ENCODE peak calls at places on chromosome 17, in four cellular contexts. X is body of pancreas, N is foreskin fibroblast, B is Peyer's patch. K is an unnamed sample.

GRCh38 chr17:61291457-61292311 is 108.0 kb upstream of the TBX2 start:
- DNase-seq in X (no peak), N (peak; percentile 76), B (no peak), K (no peak)

GRCh38 chr17:46940692-46941404 is 17.9 kb downstream of the GOSR2 start:
- DNase-seq in X (peak; percentile 87), N (peak; percentile 87), B (peak; percentile 89), K (peak; percentile 60)

GRCh38 chr17:62720126-62720850 is 87.8 kb downstream of the MARCHF10 start:
- DNase-seq in X (no peak), N (no peak), B (no peak), K (no peak)

GRCh38 chr17:46916211-46916610 is 6.7 kb upstream of the GOSR2 start:
- DNase-seq in X (no peak), N (no peak), B (no peak), K (no peak)

GRCh38 chr17:61218438-61218837 is 181.2 kb upstream of the TBX2 start:
- DNase-seq in X (no peak), N (peak; percentile 83), B (no peak), K (no peak)

GRCh38 chr17:14732211-14732610 is 431.3 kb downstream of the HS3ST3B1 start:
- DNase-seq in X (no peak), N (no peak), B (no peak), K (no peak)

GRCh38 chr17:42017866-42018200 is 594 bp upstream of the DNAJC7 start:
- DNase-seq in X (no peak), N (no peak), B (peak; percentile 58), K (no peak)

GRCh38 chr17:76793775-76794174 is 55.9 kb downstream of the MFSD11 start:
- DNase-seq in X (no peak), N (peak; percentile 67), B (no peak), K (no peak)

GRCh38 chr17:35368086-35368824 is 5.2 kb downstream of the SLFN11 start:
- DNase-seq in X (no peak), N (peak; percentile 31), B (peak; percentile 66), K (no peak)

GRCh38 chr17:82383411-82383810 is 11.8 kb downstream of the UTS2R start:
- DNase-seq in X (no peak), N (no peak), B (no peak), K (no peak)

GRCh38 chr17:79997004-79997673 is 38.5 kb downstream of the TBC1D16 start:
- DNase-seq in X (no peak), N (no peak), B (peak; percentile 83), K (no peak)

GRCh38 chr17:48624544-48625501 is 1.3 kb downstream of the HOXB9 start:
- DNase-seq in X (no peak), N (no peak), B (no peak), K (no peak)
- H3K4me3 ChIP-seq in X (no peak overlapping the region), N (no peak overlapping the region), B (peak overlapping the region; percentile 48), K (no peak overlapping the region)

GRCh38 chr17:66952681-66953638 is 11.5 kb upstream of the CACNG4 start:
- DNase-seq in X (no peak), N (no peak), B (no peak), K (no peak)
- TF ChIP-seq CTCF in X (no peak), N (no peak), B (no peak), K (no peak)

DNA sequence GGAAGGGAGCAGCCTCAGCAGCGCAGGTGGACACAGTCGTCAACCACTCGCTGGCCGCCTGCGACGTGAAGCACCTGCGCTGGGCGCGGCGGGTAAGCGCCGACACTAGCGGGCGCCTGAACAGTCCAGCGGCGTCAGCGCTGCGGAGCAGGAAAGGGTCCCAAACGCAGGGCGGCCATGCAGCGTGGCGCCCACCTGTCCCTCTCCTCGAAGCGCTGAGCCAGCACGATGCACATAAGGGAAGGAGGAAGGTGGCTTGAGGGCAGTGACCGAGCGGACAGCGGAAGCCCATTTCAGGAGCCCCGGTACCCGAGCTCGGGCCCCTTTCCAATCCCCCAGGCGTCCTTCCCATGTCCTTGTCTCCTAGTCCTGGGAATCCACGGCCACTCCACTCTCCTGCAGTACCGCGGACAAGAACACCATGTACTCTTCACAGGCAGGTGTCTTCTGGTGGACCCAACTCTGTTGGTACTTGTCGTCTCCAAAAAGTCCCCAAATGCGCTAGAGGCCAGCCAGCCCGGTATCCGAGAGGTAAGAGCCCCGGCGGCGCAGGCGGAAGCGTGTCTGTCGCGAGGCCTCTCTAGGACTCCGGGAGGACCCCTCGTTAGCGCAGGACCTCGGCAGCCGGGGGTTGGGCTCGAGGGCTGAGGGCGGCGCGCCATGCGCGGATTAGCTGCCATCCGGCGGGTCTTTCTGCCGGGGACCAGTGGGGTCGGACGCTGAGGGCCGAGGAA is 14.4 kb downstream of the ZNF232 start:
- DNase-seq in X (peak; percentile 66), N (peak; percentile 48), B (peak; percentile 77), K (no peak)
- H3K4me3 ChIP-seq in X (no peak overlapping the region), N (no peak overlapping the region), B (peak overlapping the region; percentile 43), K (no peak overlapping the region)

GRCh38 chr17:40322417-40323315 is 13.7 kb downstream of the RARA start:
- DNase-seq in X (peak; percentile 42), N (peak; percentile 80), B (peak; percentile 94), K (no peak)
- TF ChIP-seq CTCF in X (no peak), N (no peak), B (no peak), K (no peak)

GRCh38 chr17:1229891-1230571 is 40.2 kb upstream of the BHLHA9 start:
- DNase-seq in X (no peak), N (no peak), B (peak; percentile 52), K (no peak)

GRCh38 chr17:1227917-1228751 is 42.1 kb upstream of the BHLHA9 start:
- DNase-seq in X (peak; percentile 29), N (no peak), B (peak; percentile 81), K (no peak)

GRCh38 chr17:1227365-1227764 is 42.9 kb upstream of the BHLHA9 start:
- DNase-seq in X (no peak), N (no peak), B (no peak), K (no peak)

GRCh38 chr17:1229354-1229890 is 40.8 kb upstream of the BHLHA9 start:
- DNase-seq in X (peak; percentile 40), N (peak; percentile 44), B (peak; percentile 93), K (no peak)

DNA sequence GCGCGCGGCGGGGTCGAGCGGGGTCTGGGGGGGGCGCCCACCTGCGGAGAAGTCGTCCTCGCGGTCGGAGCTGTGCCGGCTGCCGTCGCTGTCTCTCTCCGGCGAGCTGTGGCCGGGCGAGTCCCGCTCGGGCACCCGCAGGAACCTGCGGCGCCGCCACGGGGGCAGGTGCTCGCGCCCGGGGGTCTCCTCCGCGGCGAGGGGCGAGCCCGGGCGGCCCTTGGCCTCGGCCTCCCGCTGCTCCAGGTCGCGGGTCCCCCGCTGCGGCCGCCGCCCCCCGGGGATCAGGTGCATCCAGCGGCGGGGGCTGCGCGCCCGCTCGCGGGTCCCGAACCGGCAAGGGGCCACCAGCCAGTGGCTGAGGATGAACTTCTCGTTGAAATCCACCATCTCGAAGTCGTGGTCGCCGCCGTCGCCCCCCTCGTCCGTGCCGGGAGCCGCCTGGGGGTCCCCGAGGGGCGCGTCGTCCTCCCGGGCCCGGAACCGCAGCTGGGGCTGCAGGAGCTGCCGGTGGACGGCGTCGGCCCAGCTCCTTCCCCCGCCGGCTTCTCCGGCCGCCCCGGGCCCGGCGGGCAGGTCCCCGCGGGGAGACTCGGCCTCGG is 41.4 kb upstream of the BHLHA9 start:
- DNase-seq in X (no peak), N (no peak), B (no peak), K (no peak)
- H3K4me3 ChIP-seq in X (no peak overlapping the region), N (no peak overlapping the region), B (peak overlapping the region; percentile 84), K (no peak overlapping the region)

DNA sequence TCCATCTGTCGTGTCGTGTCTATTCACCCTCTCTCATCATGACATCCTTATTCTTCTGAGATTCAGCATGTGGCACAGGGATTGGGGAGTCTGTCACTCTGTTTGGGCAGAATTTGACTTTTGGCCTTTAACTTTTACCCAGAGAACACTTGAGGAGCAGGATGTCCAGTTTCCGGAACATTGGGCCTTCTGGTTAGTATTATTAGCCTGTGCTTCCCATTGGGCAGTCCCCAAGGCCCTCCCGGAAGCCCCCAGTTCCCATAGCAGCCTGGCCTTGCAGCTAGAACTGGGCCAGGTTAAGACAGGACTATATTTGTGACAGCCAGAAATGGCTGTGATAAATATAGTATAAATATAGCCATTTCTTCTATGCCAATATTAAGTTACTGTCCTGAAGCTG is 9.6 kb downstream of the SCN4A start:
- DNase-seq in X (no peak), N (no peak), B (no peak), K (no peak)
- TF ChIP-seq CTCF in X (no peak), N (no peak), B (no peak), K (no peak)